ENCODE peak calls at places on chromosomes 11 and 22, in six cellular contexts. One of them, this sample, is unnamed.

GRCh38 chr11:77410076-77410827 is 63.6 kb downstream of the PAK1 start:
- DNase-seq in HCEC 1CT: no peak
- DNase-seq in posterior vena cava: no peak
- DNase-seq in EH: peak; percentile 12
- DNase-seq in stimulated activated CD4-positive, alpha-beta T cell treated with anti-CD3 and anti-CD28 coated beads, Interleukin-12 subunit alpha, Interleukin-12 subunit beta, amount 100 ng/mL, for 48 hours: no peak
- DNase-seq in SW480: no peak
- DNase-seq in this sample: no peak

GRCh38 chr11:35139883-35140282 is 912 bp downstream of the CD44 start:
- DNase-seq in HCEC 1CT: peak; percentile 16
- DNase-seq in posterior vena cava: no peak
- DNase-seq in EH: peak; percentile 50
- DNase-seq in stimulated activated CD4-positive, alpha-beta T cell treated with anti-CD3 and anti-CD28 coated beads, Interleukin-12 subunit alpha, Interleukin-12 subunit beta, amount 100 ng/mL, for 48 hours: no peak
- DNase-seq in SW480: peak; percentile 34
- DNase-seq in this sample: no peak

GRCh38 chr11:112524808-112525207 is 264.1 kb upstream of the PLET1 start:
- DNase-seq in HCEC 1CT: no peak
- DNase-seq in posterior vena cava: no peak
- DNase-seq in EH: peak; percentile 36
- DNase-seq in stimulated activated CD4-positive, alpha-beta T cell treated with anti-CD3 and anti-CD28 coated beads, Interleukin-12 subunit alpha, Interleukin-12 subunit beta, amount 100 ng/mL, for 48 hours: no peak
- DNase-seq in SW480: no peak
- DNase-seq in this sample: no peak

GRCh38 chr11:126194121-126194543 is 17.3 kb downstream of the RPUSD4 start:
- DNase-seq in HCEC 1CT: peak; percentile 47
- DNase-seq in posterior vena cava: no peak
- DNase-seq in EH: peak; percentile 58
- DNase-seq in stimulated activated CD4-positive, alpha-beta T cell treated with anti-CD3 and anti-CD28 coated beads, Interleukin-12 subunit alpha, Interleukin-12 subunit beta, amount 100 ng/mL, for 48 hours: no peak
- DNase-seq in SW480: peak; percentile 54
- DNase-seq in this sample: peak; percentile 44

GRCh38 chr11:93542753-93543246 is 391 bp downstream of the SMCO4 start:
- DNase-seq in HCEC 1CT: no peak
- DNase-seq in posterior vena cava: peak; percentile 82
- DNase-seq in EH: peak; percentile 30
- DNase-seq in stimulated activated CD4-positive, alpha-beta T cell treated with anti-CD3 and anti-CD28 coated beads, Interleukin-12 subunit alpha, Interleukin-12 subunit beta, amount 100 ng/mL, for 48 hours: no peak
- DNase-seq in SW480: peak; percentile 36
- DNase-seq in this sample: no peak

GRCh38 chr11:75140269-75141138 is 10.4 kb upstream of the SLCO2B1 start:
- DNase-seq in HCEC 1CT: peak; percentile 11
- DNase-seq in posterior vena cava: peak; percentile 93
- DNase-seq in EH: peak; percentile 41
- DNase-seq in stimulated activated CD4-positive, alpha-beta T cell treated with anti-CD3 and anti-CD28 coated beads, Interleukin-12 subunit alpha, Interleukin-12 subunit beta, amount 100 ng/mL, for 48 hours: peak; percentile 55
- DNase-seq in SW480: peak; percentile 43
- DNase-seq in this sample: peak; percentile 47

GRCh38 chr11:33808228-33808828 is 34.0 kb upstream of the FBXO3 start:
- DNase-seq in HCEC 1CT: peak; percentile 50
- DNase-seq in posterior vena cava: peak; percentile 94
- DNase-seq in EH: peak; percentile 78
- DNase-seq in stimulated activated CD4-positive, alpha-beta T cell treated with anti-CD3 and anti-CD28 coated beads, Interleukin-12 subunit alpha, Interleukin-12 subunit beta, amount 100 ng/mL, for 48 hours: peak; percentile 76
- DNase-seq in SW480: peak; percentile 63
- DNase-seq in this sample: peak; percentile 63

GRCh38 chr22:49506010-49506400 is 321.7 kb downstream of the BRD1 start:
- DNase-seq in HCEC 1CT: no peak
- DNase-seq in posterior vena cava: no peak
- DNase-seq in EH: no peak
- DNase-seq in stimulated activated CD4-positive, alpha-beta T cell treated with anti-CD3 and anti-CD28 coated beads, Interleukin-12 subunit alpha, Interleukin-12 subunit beta, amount 100 ng/mL, for 48 hours: no peak
- DNase-seq in SW480: no peak
- DNase-seq in this sample: no peak

GRCh38 chr11:134350381-134350780 is 18.6 kb downstream of the GLB1L2 start:
- DNase-seq in HCEC 1CT: no peak
- DNase-seq in posterior vena cava: no peak
- DNase-seq in EH: no peak
- DNase-seq in stimulated activated CD4-positive, alpha-beta T cell treated with anti-CD3 and anti-CD28 coated beads, Interleukin-12 subunit alpha, Interleukin-12 subunit beta, amount 100 ng/mL, for 48 hours: no peak
- DNase-seq in SW480: no peak
- DNase-seq in this sample: no peak

GRCh38 chr11:34960277-34960676 is 43.9 kb downstream of the PDHX start:
- DNase-seq in HCEC 1CT: no peak
- DNase-seq in posterior vena cava: no peak
- DNase-seq in EH: no peak
- DNase-seq in stimulated activated CD4-positive, alpha-beta T cell treated with anti-CD3 and anti-CD28 coated beads, Interleukin-12 subunit alpha, Interleukin-12 subunit beta, amount 100 ng/mL, for 48 hours: no peak
- DNase-seq in SW480: no peak
- DNase-seq in this sample: no peak

GRCh38 chr11:67434395-67434881 is 3.0 kb downstream of the PTPRCAP start:
- DNase-seq in HCEC 1CT: no peak
- DNase-seq in posterior vena cava: no peak
- DNase-seq in EH: no peak
- DNase-seq in stimulated activated CD4-positive, alpha-beta T cell treated with anti-CD3 and anti-CD28 coated beads, Interleukin-12 subunit alpha, Interleukin-12 subunit beta, amount 100 ng/mL, for 48 hours: no peak
- DNase-seq in SW480: no peak
- DNase-seq in this sample: no peak

GRCh38 chr11:69180726-69181125 is 25.0 kb downstream of the SMIM38 start:
- DNase-seq in HCEC 1CT: no peak
- DNase-seq in posterior vena cava: peak; percentile 62
- DNase-seq in EH: no peak
- DNase-seq in stimulated activated CD4-positive, alpha-beta T cell treated with anti-CD3 and anti-CD28 coated beads, Interleukin-12 subunit alpha, Interleukin-12 subunit beta, amount 100 ng/mL, for 48 hours: no peak
- DNase-seq in SW480: no peak
- DNase-seq in this sample: no peak

GRCh38 chr22:28417426-28417825 is 262.2 kb downstream of the TTC28 start:
- DNase-seq in HCEC 1CT: no peak
- DNase-seq in posterior vena cava: no peak
- DNase-seq in EH: peak; percentile 44
- DNase-seq in stimulated activated CD4-positive, alpha-beta T cell treated with anti-CD3 and anti-CD28 coated beads, Interleukin-12 subunit alpha, Interleukin-12 subunit beta, amount 100 ng/mL, for 48 hours: no peak
- DNase-seq in SW480: no peak
- DNase-seq in this sample: no peak

GRCh38 chr11:12410006-12410728 is 32.8 kb downstream of the PARVA start:
- DNase-seq in HCEC 1CT: peak; percentile 53
- DNase-seq in posterior vena cava: no peak
- DNase-seq in EH: peak; percentile 44
- DNase-seq in stimulated activated CD4-positive, alpha-beta T cell treated with anti-CD3 and anti-CD28 coated beads, Interleukin-12 subunit alpha, Interleukin-12 subunit beta, amount 100 ng/mL, for 48 hours: no peak
- DNase-seq in SW480: peak; percentile 15
- DNase-seq in this sample: no peak

GRCh38 chr11:77874206-77874605 is 53.3 kb downstream of the AAMDC start:
- DNase-seq in HCEC 1CT: no peak
- DNase-seq in posterior vena cava: no peak
- DNase-seq in EH: no peak
- DNase-seq in stimulated activated CD4-positive, alpha-beta T cell treated with anti-CD3 and anti-CD28 coated beads, Interleukin-12 subunit alpha, Interleukin-12 subunit beta, amount 100 ng/mL, for 48 hours: no peak
- DNase-seq in SW480: no peak
- DNase-seq in this sample: no peak

GRCh38 chr22:50252081-50253045 is 1.3 kb upstream of the HDAC10 start:
- DNase-seq in HCEC 1CT: peak; percentile 59
- DNase-seq in posterior vena cava: no peak
- DNase-seq in EH: peak; percentile 71
- DNase-seq in stimulated activated CD4-positive, alpha-beta T cell treated with anti-CD3 and anti-CD28 coated beads, Interleukin-12 subunit alpha, Interleukin-12 subunit beta, amount 100 ng/mL, for 48 hours: peak; percentile 50
- DNase-seq in SW480: peak; percentile 72
- DNase-seq in this sample: peak; percentile 39

GRCh38 chr11:2404735-2405196 is 4.2 kb downstream of the TSSC4 start:
- DNase-seq in HCEC 1CT: no peak
- DNase-seq in posterior vena cava: no peak
- DNase-seq in EH: no peak
- DNase-seq in stimulated activated CD4-positive, alpha-beta T cell treated with anti-CD3 and anti-CD28 coated beads, Interleukin-12 subunit alpha, Interleukin-12 subunit beta, amount 100 ng/mL, for 48 hours: no peak
- DNase-seq in SW480: no peak
- DNase-seq in this sample: no peak

GRCh38 chr22:35149149-35149548 is 83.2 kb downstream of the ISX start:
- DNase-seq in HCEC 1CT: no peak
- DNase-seq in posterior vena cava: no peak
- DNase-seq in EH: no peak
- DNase-seq in stimulated activated CD4-positive, alpha-beta T cell treated with anti-CD3 and anti-CD28 coated beads, Interleukin-12 subunit alpha, Interleukin-12 subunit beta, amount 100 ng/mL, for 48 hours: no peak
- DNase-seq in SW480: no peak
- DNase-seq in this sample: no peak

GRCh38 chr11:69360606-69361005 is 66.7 kb downstream of the MYEOV start:
- DNase-seq in HCEC 1CT: no peak
- DNase-seq in posterior vena cava: peak; percentile 35
- DNase-seq in EH: no peak
- DNase-seq in stimulated activated CD4-positive, alpha-beta T cell treated with anti-CD3 and anti-CD28 coated beads, Interleukin-12 subunit alpha, Interleukin-12 subunit beta, amount 100 ng/mL, for 48 hours: no peak
- DNase-seq in SW480: no peak
- DNase-seq in this sample: no peak

GRCh38 chr11:64320556-64320955 is 2.6 kb downstream of the PRDX5 start:
- DNase-seq in HCEC 1CT: no peak
- DNase-seq in posterior vena cava: peak; percentile 64
- DNase-seq in EH: no peak
- DNase-seq in stimulated activated CD4-positive, alpha-beta T cell treated with anti-CD3 and anti-CD28 coated beads, Interleukin-12 subunit alpha, Interleukin-12 subunit beta, amount 100 ng/mL, for 48 hours: no peak
- DNase-seq in SW480: no peak
- DNase-seq in this sample: no peak

GRCh38 chr11:8233691-8234424 is 29.8 kb downstream of the LMO1 start:
- DNase-seq in HCEC 1CT: no peak
- DNase-seq in posterior vena cava: no peak
- DNase-seq in EH: peak; percentile 42
- DNase-seq in stimulated activated CD4-positive, alpha-beta T cell treated with anti-CD3 and anti-CD28 coated beads, Interleukin-12 subunit alpha, Interleukin-12 subunit beta, amount 100 ng/mL, for 48 hours: no peak
- DNase-seq in SW480: peak; percentile 17
- DNase-seq in this sample: no peak

GRCh38 chr11:107591446-107592236 is 694 bp downstream of the ELMOD1 start:
- DNase-seq in HCEC 1CT: peak; percentile 43
- DNase-seq in posterior vena cava: no peak
- DNase-seq in EH: peak; percentile 8
- DNase-seq in stimulated activated CD4-positive, alpha-beta T cell treated with anti-CD3 and anti-CD28 coated beads, Interleukin-12 subunit alpha, Interleukin-12 subunit beta, amount 100 ng/mL, for 48 hours: peak; percentile 19
- DNase-seq in SW480: no peak
- DNase-seq in this sample: no peak

This sample was measured in HepG2.